ENCODE peak calls at places on chromosome 12, in seven cellular contexts. B is pancreas, M is SJCRH30, Y is tibial artery, D is fibroblast of lung, C is aorta, W is thoracic aorta. A is an unnamed sample. For H3K4me1, the result is how much of the 10 kb centered on the place peaks cover.

GRCh38 chr12:46774011-46774633 is 51.7 kb downstream of the SLC38A4 start:
- DNase-seq in B (no peak), M (peak), Y (no peak), D (peak), C (no peak), W (no peak), A (no peak)

GRCh38 chr12:79618848-79619404 is 71.8 kb downstream of the PAWR start:
- DNase-seq in B (no peak), M (no peak), Y (no peak), D (peak), C (no peak), W (no peak), A (no peak)

GRCh38 chr12:81333812-81334211 is 255.9 kb downstream of the ACSS3 start:
- DNase-seq in B (no peak), M (no peak), Y (no peak), D (no peak), C (no peak), W (no peak), A (no peak)

GRCh38 chr12:113155641-113156040 is 6.1 kb downstream of the CFAP73 start:
- DNase-seq in B (no peak), M (no peak), Y (no peak), D (no peak), C (no peak), W (no peak), A (no peak)

GRCh38 chr12:122827258-122827657 is 8.0 kb upstream of the HIP1R start:
- DNase-seq in B (no peak), M (no peak), Y (no peak), D (no peak), C (no peak), W (no peak), A (no peak)

GRCh38 chr12:111057726-111058125 is 137.3 kb upstream of the MYL2 start:
- DNase-seq in B (no peak), M (no peak), Y (no peak), D (no peak), C (no peak), W (no peak), A (peak)

GRCh38 chr12:66763453-66763852 is 84.6 kb upstream of the GRIP1 start:
- DNase-seq in B (no peak), M (no peak), Y (no peak), D (no peak), C (no peak), W (no peak), A (no peak)

GRCh38 chr12:112107728-112108447 is 695 bp downstream of the NAA25 start:
- DNase-seq in B (peak), M (peak), Y (no peak), D (no peak), C (no peak), W (no peak), A (peak)

GRCh38 chr12:18612971-18613370 is 124.8 kb downstream of the PLCZ1 start:
- DNase-seq in B (no peak), M (no peak), Y (no peak), D (no peak), C (no peak), W (no peak), A (no peak)

GRCh38 chr12:99544457-99544856 is 103.1 kb upstream of the GARIN6 start:
- DNase-seq in B (no peak), M (no peak), Y (no peak), D (no peak), C (no peak), W (no peak), A (no peak)

GRCh38 chr12:109296431-109296830 is 12.7 kb downstream of the FOXN4 start:
- DNase-seq in B (no peak), M (no peak), Y (no peak), D (no peak), C (no peak), W (no peak), A (no peak)

GRCh38 chr12:94793191-94793595 is 142.8 kb upstream of the TMCC3 start:
- DNase-seq in B (no peak), M (peak), Y (no peak), D (no peak), C (no peak), W (no peak), A (no peak)

GRCh38 chr12:27627123-27627835 is 69.0 kb upstream of the REP15 start:
- DNase-seq in B (no peak), M (no peak), Y (peak), D (peak), C (no peak), W (peak), A (no peak)

GRCh38 chr12:124716208-124717141 is 147.2 kb downstream of the SCARB1 start:
- DNase-seq in B (no peak), M (no peak), Y (no peak), D (no peak), C (no peak), W (no peak), A (no peak)

GRCh38 chr12:9648701-9649531 is 20.6 kb upstream of the CLEC2D start:
- DNase-seq in B (no peak), M (no peak), Y (no peak), D (no peak), C (no peak), W (no peak), A (no peak)

DNA sequence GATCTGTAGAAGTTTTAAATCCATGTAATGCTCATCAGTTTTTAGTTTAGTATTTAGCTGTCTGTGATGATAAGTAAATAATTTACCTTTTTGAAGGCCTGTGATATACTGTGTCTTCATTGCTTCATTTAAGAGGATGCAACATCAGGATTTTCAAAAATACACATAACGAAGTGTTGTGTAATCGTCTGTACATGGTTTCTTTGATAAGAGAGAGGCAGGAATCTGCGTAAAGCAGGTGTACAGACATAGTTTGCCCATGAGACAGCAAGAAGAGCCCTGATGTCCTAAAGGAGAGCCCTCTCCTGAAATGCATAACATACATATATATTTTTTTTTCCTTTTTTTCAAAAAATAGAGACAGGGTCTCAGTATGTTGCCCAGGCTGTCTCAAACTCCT is 44.8 kb downstream of the RASSF3 start:
- DNase-seq in B (no peak), M (no peak), Y (no peak), D (no peak), C (no peak), W (no peak), A (no peak)
- H3K4me1 ChIP-seq in B (under half), M (under half), Y (under half), D (under half), C (under half), W (half or more), A (under half)

GRCh38 chr12:11815397-11815796 is 165.9 kb downstream of the ETV6 start:
- DNase-seq in B (no peak), M (no peak), Y (no peak), D (no peak), C (no peak), W (no peak), A (no peak)
- H3K4me1 ChIP-seq in B (under half), M (under half), Y (under half), D (under half), C (under half), W (under half), A (under half)

DNA sequence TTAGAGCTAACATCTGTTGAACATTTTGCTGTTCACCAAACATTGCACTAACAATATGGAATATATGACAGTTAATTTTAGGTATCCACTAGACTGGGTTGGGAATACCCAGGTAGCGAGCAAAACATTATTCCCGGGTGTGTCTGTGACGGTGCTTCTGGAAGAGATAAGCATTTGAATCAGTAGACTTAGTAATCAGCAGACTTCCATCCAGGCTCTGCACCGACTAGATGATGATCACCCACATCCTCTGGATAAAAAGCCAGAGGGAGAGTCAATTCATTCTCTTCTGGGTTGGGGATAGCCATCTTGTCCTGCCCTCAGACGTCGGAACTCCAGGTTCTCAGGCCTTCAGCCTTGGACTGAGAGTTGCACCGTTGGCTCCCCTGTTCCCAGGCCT is 168.1 kb downstream of the PHLDA1 start:
- DNase-seq in B (no peak), M (no peak), Y (no peak), D (no peak), C (no peak), W (no peak), A (peak)
- H3K4me1 ChIP-seq in B (under half), M (under half), Y (under half), D (under half), C (under half), W (under half), A (under half)

DNA sequence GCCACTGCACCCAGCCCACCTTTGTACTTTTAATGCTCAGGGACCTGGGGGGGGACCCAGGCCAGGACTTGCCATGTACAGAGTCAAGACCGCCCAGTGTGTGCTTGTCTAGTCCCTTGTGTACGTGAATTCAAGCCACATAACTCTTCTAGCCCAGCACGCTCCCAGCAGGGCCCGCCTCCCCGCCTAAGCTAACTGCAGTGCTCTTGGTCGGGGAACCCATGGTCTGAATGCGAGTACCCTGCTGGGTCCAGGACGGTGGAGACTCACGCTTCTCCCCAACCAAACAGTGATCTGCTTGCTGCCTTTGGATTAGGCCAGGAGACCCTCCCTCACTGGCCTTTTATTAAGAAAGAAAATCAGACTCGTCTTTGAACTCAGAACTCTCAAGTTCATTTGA is 23.3 kb downstream of the CD9 start:
- DNase-seq in B (no peak), M (no peak), Y (no peak), D (no peak), C (no peak), W (no peak), A (no peak)
- H3K4me1 ChIP-seq in B (under half), M (under half), Y (half or more), D (under half), C (under half), W (half or more), A (under half)

GRCh38 chr12:114659084-114659483 is 24.9 kb downstream of the TBX3 start:
- DNase-seq in B (no peak), M (no peak), Y (no peak), D (no peak), C (no peak), W (no peak), A (no peak)
- H3K4me1 ChIP-seq in B (under half), M (under half), Y (under half), D (under half), C (under half), W (under half), A (under half)

DNA sequence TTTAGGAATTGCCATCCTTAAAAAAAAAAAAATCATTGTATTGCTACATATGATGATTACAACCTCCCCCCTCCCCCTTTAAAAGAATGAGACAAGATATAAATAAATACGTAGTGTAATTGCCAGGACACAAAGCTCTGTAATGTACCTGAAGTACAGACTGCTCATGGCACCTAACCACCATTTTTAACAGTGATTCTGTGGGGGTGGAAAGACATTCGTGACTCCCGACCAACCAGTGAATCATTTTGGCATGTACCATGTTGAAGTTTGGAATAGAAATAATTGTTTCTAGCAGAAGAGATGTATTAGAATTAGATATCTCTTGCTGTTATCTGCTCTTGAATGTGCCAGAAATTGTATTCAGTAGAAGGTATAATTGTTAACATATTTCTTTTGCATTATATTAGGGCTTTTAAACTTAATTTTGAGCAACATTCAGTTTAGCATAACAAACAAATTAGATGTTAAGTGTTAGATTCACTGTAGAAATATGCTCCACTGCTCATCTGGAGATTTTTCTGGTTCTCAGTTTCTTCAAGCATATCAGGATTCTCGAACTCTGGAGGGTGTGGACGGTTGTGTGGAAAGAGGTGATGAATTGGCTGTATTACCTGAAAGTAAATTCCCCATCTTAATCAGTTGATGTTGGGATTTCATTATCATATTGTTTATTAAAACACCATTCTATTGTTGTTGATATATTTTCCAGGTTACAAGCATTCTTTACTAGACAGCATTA is 31.1 kb downstream of the FRS2 start:
- DNase-seq in B (no peak), M (no peak), Y (no peak), D (no peak), C (no peak), W (no peak), A (no peak)
- H3K4me1 ChIP-seq in B (under half), M (under half), Y (under half), D (under half), C (under half), W (half or more), A (under half)

GRCh38 chr12:96420255-96420930 is 20.2 kb upstream of the CDK17 start:
- DNase-seq in B (no peak), M (no peak), Y (no peak), D (no peak), C (no peak), W (no peak), A (no peak)
- H3K4me1 ChIP-seq in B (under half), M (under half), Y (under half), D (under half), C (under half), W (under half), A (under half)

DNA sequence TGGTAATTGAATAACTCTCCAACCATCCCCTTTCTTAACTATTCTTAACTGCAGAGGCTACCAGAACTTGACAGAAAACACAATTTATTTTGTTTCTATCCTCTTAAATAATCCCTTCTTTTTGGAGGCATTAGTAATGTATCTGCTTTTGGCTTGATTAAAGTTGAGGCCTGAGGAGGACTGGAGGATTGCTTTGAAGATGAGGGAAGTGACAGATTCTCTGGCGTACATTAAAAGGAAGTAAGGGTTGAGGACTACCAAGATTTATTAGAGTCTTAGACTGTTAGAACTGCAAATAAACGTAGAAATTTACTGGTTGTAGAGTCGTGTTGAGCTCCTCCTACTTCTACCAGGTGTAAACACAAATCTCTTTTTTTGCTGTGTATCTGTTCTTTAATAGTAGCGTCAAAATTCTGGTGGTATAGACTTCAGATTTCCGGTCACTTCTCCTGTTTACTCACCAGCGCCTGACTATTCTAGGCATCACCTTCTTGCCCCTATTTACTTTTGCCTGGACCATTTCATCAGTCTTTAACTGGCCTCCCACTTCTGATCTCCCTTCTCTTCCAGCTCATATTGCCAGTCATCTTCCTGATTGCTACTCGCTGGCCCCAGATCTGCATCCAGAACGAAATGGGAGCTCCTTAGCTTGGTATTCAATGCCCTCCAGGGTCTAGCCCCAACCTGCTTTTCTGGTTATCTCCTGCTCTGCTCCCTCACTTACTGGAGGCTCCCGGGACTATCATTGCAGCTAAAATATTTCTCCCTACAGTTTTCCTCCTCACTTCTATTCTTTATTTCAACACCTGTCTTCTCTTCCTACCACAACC is 8.5 kb upstream of the EID3 start:
- DNase-seq in B (no peak), M (no peak), Y (no peak), D (no peak), C (no peak), W (no peak), A (no peak)
- H3K4me1 ChIP-seq in B (under half), M (under half), Y (under half), D (under half), C (under half), W (half or more), A (under half)

DNA sequence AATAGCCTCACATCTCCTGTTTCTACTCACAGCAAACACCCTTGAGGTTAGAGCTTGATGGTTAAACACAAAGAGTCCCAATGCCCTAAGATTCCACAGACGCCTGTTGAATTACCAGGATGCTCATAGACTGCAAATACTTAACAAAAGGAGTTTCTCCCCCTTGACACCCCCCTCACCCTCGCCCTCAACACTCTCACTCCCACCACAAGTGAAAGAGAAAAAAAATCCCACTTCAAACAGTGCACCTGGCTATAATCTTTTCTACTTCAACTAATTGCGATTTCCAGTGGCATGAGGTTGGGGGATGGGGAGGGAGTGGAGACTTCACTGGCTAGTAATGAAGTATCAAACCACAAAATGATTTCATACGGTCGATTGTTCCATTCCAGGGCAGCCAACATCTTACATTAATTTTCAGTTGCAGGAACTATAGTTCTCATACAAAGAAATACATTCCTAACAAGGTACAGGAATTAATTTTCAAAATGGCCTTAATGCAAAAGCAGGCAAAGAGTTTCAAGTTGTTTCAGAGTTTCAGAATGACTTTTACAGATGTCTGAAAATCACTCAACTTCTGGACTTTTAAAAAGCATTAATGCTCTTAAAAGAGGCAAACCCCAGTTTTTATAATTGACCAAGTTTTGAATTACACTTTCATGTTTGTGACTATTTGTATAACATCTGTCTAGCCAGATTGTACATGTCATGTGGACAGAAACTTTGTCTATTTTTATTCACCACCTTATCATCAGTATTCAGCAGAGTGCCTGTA is 390.7 kb downstream of the C12orf75 start:
- DNase-seq in B (no peak), M (no peak), Y (no peak), D (no peak), C (no peak), W (no peak), A (no peak)
- H3K4me1 ChIP-seq in B (under half), M (under half), Y (under half), D (under half), C (under half), W (under half), A (under half)